ENCODE peak calls at places on chromosomes 13 and 19, in seven cellular contexts. One of them, this sample, is unnamed.

GRCh38 chr13:69683921-69684663 is 423.5 kb upstream of the ATXN8OS start:
- DNase-seq in thoracic aorta: no peak
- DNase-seq in skeletal muscle cell: no peak
- DNase-seq in immature natural killer cell: no peak
- DNase-seq in CD8-positive, alpha-beta memory T cell: no peak
- DNase-seq in NCI-H446 treated with DMSO at 0.1 percent for 48 hours: no peak
- DNase-seq in fibroblast of pulmonary artery: no peak
- DNase-seq in this sample: no peak

GRCh38 chr13:104171132-104171531 is 1104.9 kb upstream of the SLC10A2 start:
- DNase-seq in CD8-positive, alpha-beta memory T cell: no peak
- DNase-seq in skeletal muscle cell: no peak
- DNase-seq in immature natural killer cell: no peak
- DNase-seq in NCI-H446 treated with DMSO at 0.1 percent for 48 hours: no peak
- DNase-seq in fibroblast of pulmonary artery: no peak
- DNase-seq in thoracic aorta: no peak
- DNase-seq in this sample: no peak

GRCh38 chr13:50229935-50230334 is 214.7 kb downstream of the KCNRG start:
- DNase-seq in thoracic aorta: no peak
- DNase-seq in immature natural killer cell: no peak
- DNase-seq in skeletal muscle cell: peak
- DNase-seq in NCI-H446 treated with DMSO at 0.1 percent for 48 hours: no peak
- DNase-seq in fibroblast of pulmonary artery: peak
- DNase-seq in CD8-positive, alpha-beta memory T cell: no peak
- DNase-seq in this sample: no peak

GRCh38 chr19:35757231-35757748 is 461 bp upstream of the HSPB6 start:
- DNase-seq in CD8-positive, alpha-beta memory T cell: no peak
- DNase-seq in fibroblast of pulmonary artery: peak
- DNase-seq in skeletal muscle cell: peak
- DNase-seq in NCI-H446 treated with DMSO at 0.1 percent for 48 hours: peak
- DNase-seq in immature natural killer cell: no peak
- DNase-seq in thoracic aorta: peak
- DNase-seq in this sample: peak

GRCh38 chr13:114099918-114100445 is 32.4 kb downstream of the RASA3 start:
- DNase-seq in thoracic aorta: no peak
- DNase-seq in fibroblast of pulmonary artery: peak
- DNase-seq in NCI-H446 treated with DMSO at 0.1 percent for 48 hours: no peak
- DNase-seq in CD8-positive, alpha-beta memory T cell: peak
- DNase-seq in skeletal muscle cell: no peak
- DNase-seq in immature natural killer cell: no peak
- DNase-seq in this sample: no peak

GRCh38 chr13:44903596-44903995 is 85.7 kb downstream of the NUFIP1 start:
- DNase-seq in NCI-H446 treated with DMSO at 0.1 percent for 48 hours: peak
- DNase-seq in thoracic aorta: peak
- DNase-seq in fibroblast of pulmonary artery: peak
- DNase-seq in CD8-positive, alpha-beta memory T cell: no peak
- DNase-seq in immature natural killer cell: no peak
- DNase-seq in skeletal muscle cell: peak
- DNase-seq in this sample: no peak

GRCh38 chr13:74217816-74218215 is 83.6 kb upstream of the KLF12 start:
- DNase-seq in skeletal muscle cell: peak
- DNase-seq in fibroblast of pulmonary artery: peak
- DNase-seq in CD8-positive, alpha-beta memory T cell: no peak
- DNase-seq in immature natural killer cell: no peak
- DNase-seq in thoracic aorta: no peak
- DNase-seq in NCI-H446 treated with DMSO at 0.1 percent for 48 hours: no peak
- DNase-seq in this sample: no peak

GRCh38 chr13:64234255-64234654 is 2818.6 kb upstream of the PCDH20 start:
- DNase-seq in skeletal muscle cell: peak
- DNase-seq in thoracic aorta: no peak
- DNase-seq in fibroblast of pulmonary artery: peak
- DNase-seq in CD8-positive, alpha-beta memory T cell: no peak
- DNase-seq in NCI-H446 treated with DMSO at 0.1 percent for 48 hours: no peak
- DNase-seq in immature natural killer cell: no peak
- DNase-seq in this sample: no peak

GRCh38 chr19:18423258-18424020 is 4.2 kb downstream of the SSBP4 start:
- DNase-seq in CD8-positive, alpha-beta memory T cell: peak
- DNase-seq in immature natural killer cell: no peak
- DNase-seq in thoracic aorta: no peak
- DNase-seq in fibroblast of pulmonary artery: no peak
- DNase-seq in NCI-H446 treated with DMSO at 0.1 percent for 48 hours: no peak
- DNase-seq in skeletal muscle cell: no peak
- DNase-seq in this sample: no peak

GRCh38 chr13:105969761-105970160 is 565.7 kb downstream of the EFNB2 start:
- DNase-seq in skeletal muscle cell: no peak
- DNase-seq in thoracic aorta: no peak
- DNase-seq in CD8-positive, alpha-beta memory T cell: no peak
- DNase-seq in fibroblast of pulmonary artery: peak
- DNase-seq in immature natural killer cell: no peak
- DNase-seq in NCI-H446 treated with DMSO at 0.1 percent for 48 hours: no peak
- DNase-seq in this sample: no peak